ENCODE peak calls at places on chromosome 14, in nine cellular contexts. F is HCT116; H is CD4-positive, alpha-beta T cell; R is tibial artery; Y is right atrium auricular region; P is transverse colon; T is left ventricle myocardium inferior; U is IMR-90; S is fibroblast of lung. Z is an unnamed sample.

GRCh38 chr14:50830044-50830931 is 674 bp downstream of the NIN start:
- DNase-seq in F (no peak), H (peak; percentile 65), R (peak; percentile 78), Y (peak; percentile 67), P (peak; percentile 52), T (peak; percentile 54), U (peak; percentile 41), S (peak; percentile 41), Z (peak; percentile 91)

GRCh38 chr14:20530771-20531571 is 25.6 kb downstream of the RNASE10 start:
- DNase-seq in F (peak; percentile 78), H (peak; percentile 73), R (peak; percentile 79), Y (peak; percentile 78), P (peak; percentile 80), T (peak; percentile 56), U (peak; percentile 69), S (peak; percentile 78), Z (peak; percentile 72)

GRCh38 chr14:68282479-68283377 is 463.1 kb downstream of the RAD51B start:
- DNase-seq in F (no peak), H (no peak), R (no peak), Y (no peak), P (no peak), T (no peak), U (no peak), S (no peak), Z (no peak)

GRCh38 chr14:48805315-48805714 is 780.9 kb downstream of the RPS29 start:
- DNase-seq in F (no peak), H (no peak), R (no peak), Y (no peak), P (no peak), T (no peak), U (no peak), S (no peak), Z (no peak)

GRCh38 chr14:99774526-99775307 is 18.5 kb upstream of the EML1 start:
- DNase-seq in F (no peak), H (no peak), R (no peak), Y (peak; percentile 63), P (peak; percentile 59), T (peak; percentile 56), U (peak; percentile 52), S (no peak), Z (no peak)

GRCh38 chr14:54572316-54572715 is 5.4 kb downstream of the SAMD4A start:
- DNase-seq in F (no peak), H (no peak), R (no peak), Y (no peak), P (no peak), T (no peak), U (no peak), S (peak; percentile 58), Z (no peak)

GRCh38 chr14:21093769-21094681 is 4.4 kb downstream of the ZNF219 start:
- DNase-seq in F (no peak), H (no peak), R (no peak), Y (no peak), P (no peak), T (no peak), U (no peak), S (no peak), Z (no peak)

GRCh38 chr14:28785096-28785952 is 18.7 kb downstream of the FOXG1 start:
- DNase-seq in F (no peak), H (no peak), R (no peak), Y (no peak), P (no peak), T (no peak), U (peak; percentile 0), S (no peak), Z (no peak)

GRCh38 chr14:56120091-56120632 is 2.0 kb downstream of the PELI2 start:
- DNase-seq in F (no peak), H (no peak), R (no peak), Y (no peak), P (no peak), T (no peak), U (peak; percentile 46), S (peak; percentile 70), Z (no peak)

GRCh38 chr14:104972301-104973211 is 5.6 kb downstream of the AHNAK2 start:
- DNase-seq in F (peak; percentile 86), H (no peak), R (peak; percentile 91), Y (no peak), P (peak; percentile 84), T (peak; percentile 17), U (no peak), S (peak; percentile 57), Z (peak; percentile 91)

GRCh38 chr14:56358265-56358664 is 221.3 kb upstream of the TMEM260 start:
- DNase-seq in F (no peak), H (no peak), R (no peak), Y (no peak), P (no peak), T (no peak), U (no peak), S (no peak), Z (no peak)

GRCh38 chr14:35949933-35950332 is 123.8 kb downstream of the BRMS1L start:
- DNase-seq in F (no peak), H (no peak), R (no peak), Y (no peak), P (no peak), T (no peak), U (no peak), S (no peak), Z (peak; percentile 45)

GRCh38 chr14:35940291-35940690 is 114.2 kb downstream of the BRMS1L start:
- DNase-seq in F (no peak), H (no peak), R (no peak), Y (no peak), P (no peak), T (no peak), U (no peak), S (peak; percentile 6), Z (no peak)

GRCh38 chr14:35944847-35945246 is 118.7 kb downstream of the BRMS1L start:
- DNase-seq in F (peak; percentile 64), H (no peak), R (no peak), Y (no peak), P (peak; percentile 26), T (no peak), U (no peak), S (no peak), Z (no peak)
- TF ChIP-seq CTCF in F (peak; percentile 62), H (no peak), R (no peak), Y (no peak), P (peak; percentile 19), T (no peak), U (no peak), S (no peak), Z (no peak)

GRCh38 chr14:85481471-85481870 is 48.5 kb upstream of the FLRT2 start:
- DNase-seq in F (no peak), H (no peak), R (no peak), Y (no peak), P (no peak), T (no peak), U (no peak), S (no peak), Z (no peak)

GRCh38 chr14:85482549-85482948 is 47.4 kb upstream of the FLRT2 start:
- DNase-seq in F (no peak), H (no peak), R (no peak), Y (no peak), P (no peak), T (no peak), U (no peak), S (no peak), Z (no peak)

GRCh38 chr14:85483037-85483436 is 46.9 kb upstream of the FLRT2 start:
- DNase-seq in F (no peak), H (no peak), R (no peak), Y (no peak), P (no peak), T (no peak), U (no peak), S (no peak), Z (no peak)

GRCh38 chr14:85487215-85487614 is 42.7 kb upstream of the FLRT2 start:
- DNase-seq in F (no peak), H (no peak), R (no peak), Y (no peak), P (no peak), T (no peak), U (peak; percentile 41), S (peak; percentile 72), Z (no peak)

GRCh38 chr14:85483652-85484051 is 46.3 kb upstream of the FLRT2 start:
- DNase-seq in F (no peak), H (no peak), R (no peak), Y (no peak), P (no peak), T (no peak), U (no peak), S (no peak), Z (no peak)
- H3K27ac ChIP-seq in F (no peak overlapping the region), H (no peak overlapping the region), R (no peak overlapping the region), Y (no peak overlapping the region), P (no peak overlapping the region), T (no peak overlapping the region), U (no peak overlapping the region), S (no peak overlapping the region), Z (no peak overlapping the region)

GRCh38 chr14:74084277-74085046 is at the start of the genes ALDH6A1 and LIN52:
- DNase-seq in F (peak; percentile 100), H (peak; percentile 100), R (peak; percentile 100), Y (peak; percentile 100), P (peak; percentile 100), T (peak; percentile 99), U (peak; percentile 100), S (peak; percentile 100), Z (peak; percentile 99)
- TF ChIP-seq CTCF in F (no peak), H (no peak), R (no peak), Y (no peak), P (no peak), T (peak; percentile 22), U (no peak), S (no peak), Z (no peak)

GRCh38 chr14:24283796-24284460 is 12.5 kb upstream of the RABGGTA start:
- DNase-seq in F (no peak), H (no peak), R (no peak), Y (no peak), P (no peak), T (no peak), U (no peak), S (no peak), Z (no peak)
- H3K27ac ChIP-seq in F (no peak overlapping the region), H (no peak overlapping the region), R (no peak overlapping the region), Y (no peak overlapping the region), P (no peak overlapping the region), T (no peak overlapping the region), U (no peak overlapping the region), S (no peak overlapping the region), Z (no peak overlapping the region)

DNA sequence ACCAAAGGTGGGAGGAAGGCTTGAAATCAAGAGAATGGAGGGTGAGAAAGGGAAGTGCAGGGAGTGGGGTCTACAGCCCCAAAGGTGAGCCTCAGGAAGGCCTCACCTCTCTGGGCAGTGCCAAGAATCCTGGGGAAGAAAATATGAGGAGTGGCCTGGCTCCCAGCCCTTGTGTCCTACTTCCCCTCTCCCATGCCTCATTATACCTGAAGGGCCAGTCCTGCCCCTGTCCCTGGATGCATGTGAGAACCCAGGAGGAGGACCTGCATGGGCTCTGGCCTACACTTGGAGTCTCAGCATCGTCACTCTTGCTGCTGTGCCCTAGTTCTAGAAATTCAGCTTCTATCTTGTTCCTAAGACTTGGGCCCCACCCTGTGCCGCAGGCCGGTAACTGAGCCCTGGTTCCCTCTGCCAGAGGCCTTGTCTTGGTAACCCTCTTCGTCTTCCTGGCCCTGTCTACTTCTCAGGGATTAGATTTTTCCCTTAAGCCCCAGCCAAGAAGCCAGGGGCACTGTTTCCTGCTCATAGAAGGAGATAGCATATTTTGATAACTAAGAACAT is 10.9 kb upstream of the MYH7 start:
- DNase-seq in F (no peak), H (no peak), R (peak; percentile 55), Y (peak; percentile 59), P (peak; percentile 41), T (no peak), U (no peak), S (no peak), Z (no peak)
- TF ChIP-seq CTCF in F (no peak), H (no peak), R (no peak), Y (no peak), P (peak; percentile 8), T (peak; percentile 55), U (no peak), S (no peak), Z (no peak)

Z was measured in left lung.